ENCODE peak calls at places on chromosomes 2 and 18, in seven cellular contexts. One of them, this sample, is unnamed.

GRCh38 chr2:117917223-117917917 is 96.5 kb downstream of the CCDC93 start:
- DNase-seq in neuronal stem cell: no peak
- DNase-seq in mesendoderm: peak
- DNase-seq in mesenchymal stem cell: peak
- DNase-seq in IMR-90: peak
- DNase-seq in H1: no peak
- DNase-seq in trophoblast cell: no peak
- DNase-seq in this sample: no peak

GRCh38 chr2:207049122-207049521 is 109.8 kb downstream of the CPO start:
- DNase-seq in neuronal stem cell: no peak
- DNase-seq in mesendoderm: no peak
- DNase-seq in mesenchymal stem cell: no peak
- DNase-seq in IMR-90: no peak
- DNase-seq in H1: no peak
- DNase-seq in trophoblast cell: no peak
- DNase-seq in this sample: no peak

GRCh38 chr2:206873426-206873825 is 65.9 kb upstream of the CPO start:
- DNase-seq in neuronal stem cell: no peak
- DNase-seq in mesendoderm: peak
- DNase-seq in mesenchymal stem cell: no peak
- DNase-seq in IMR-90: no peak
- DNase-seq in H1: no peak
- DNase-seq in trophoblast cell: peak
- DNase-seq in this sample: no peak

GRCh38 chr2:218984239-218985020 is 554 bp downstream of the FEV start:
- DNase-seq in neuronal stem cell: no peak
- DNase-seq in mesendoderm: peak
- DNase-seq in mesenchymal stem cell: no peak
- DNase-seq in IMR-90: no peak
- DNase-seq in H1: peak
- DNase-seq in trophoblast cell: no peak
- DNase-seq in this sample: peak

GRCh38 chr2:160674076-160674630 is 180.5 kb upstream of the RBMS1 start:
- DNase-seq in neuronal stem cell: no peak
- DNase-seq in mesendoderm: no peak
- DNase-seq in mesenchymal stem cell: no peak
- DNase-seq in IMR-90: no peak
- DNase-seq in H1: no peak
- DNase-seq in trophoblast cell: no peak
- DNase-seq in this sample: no peak

GRCh38 chr2:126803422-126803775 is 95.3 kb upstream of the TEX51 start:
- DNase-seq in neuronal stem cell: no peak
- DNase-seq in mesendoderm: no peak
- DNase-seq in mesenchymal stem cell: no peak
- DNase-seq in IMR-90: no peak
- DNase-seq in H1: peak
- DNase-seq in trophoblast cell: no peak
- DNase-seq in this sample: peak

GRCh38 chr2:74577448-74577847 is 22.9 kb downstream of the DOK1 start:
- DNase-seq in neuronal stem cell: no peak
- DNase-seq in mesendoderm: no peak
- DNase-seq in mesenchymal stem cell: no peak
- DNase-seq in IMR-90: peak
- DNase-seq in H1: no peak
- DNase-seq in trophoblast cell: no peak
- DNase-seq in this sample: no peak

GRCh38 chr2:218959761-218960195 is 312 bp downstream of the CDK5R2 start:
- DNase-seq in neuronal stem cell: no peak
- DNase-seq in mesendoderm: peak
- DNase-seq in mesenchymal stem cell: no peak
- DNase-seq in IMR-90: no peak
- DNase-seq in H1: no peak
- DNase-seq in trophoblast cell: no peak
- DNase-seq in this sample: peak

GRCh38 chr2:203824653-203825052 is 42.9 kb upstream of the CTLA4 start:
- DNase-seq in neuronal stem cell: no peak
- DNase-seq in mesendoderm: no peak
- DNase-seq in mesenchymal stem cell: no peak
- DNase-seq in IMR-90: no peak
- DNase-seq in H1: no peak
- DNase-seq in trophoblast cell: no peak
- DNase-seq in this sample: no peak

GRCh38 chr2:159209341-159210306 is 76.9 kb downstream of the WDSUB1 start:
- DNase-seq in neuronal stem cell: no peak
- DNase-seq in mesendoderm: no peak
- DNase-seq in mesenchymal stem cell: no peak
- DNase-seq in IMR-90: no peak
- DNase-seq in H1: no peak
- DNase-seq in trophoblast cell: no peak
- DNase-seq in this sample: no peak

GRCh38 chr2:143716527-143716926 is 587.3 kb downstream of the ARHGAP15 start:
- DNase-seq in neuronal stem cell: no peak
- DNase-seq in mesendoderm: no peak
- DNase-seq in mesenchymal stem cell: no peak
- DNase-seq in IMR-90: no peak
- DNase-seq in H1: no peak
- DNase-seq in trophoblast cell: no peak
- DNase-seq in this sample: no peak

GRCh38 chr2:235951980-235952379 is 216.2 kb downstream of the GBX2 start:
- DNase-seq in neuronal stem cell: no peak
- DNase-seq in mesendoderm: peak
- DNase-seq in mesenchymal stem cell: no peak
- DNase-seq in IMR-90: no peak
- DNase-seq in H1: no peak
- DNase-seq in trophoblast cell: no peak
- DNase-seq in this sample: no peak

GRCh38 chr18:35215026-35215425 is 25.8 kb upstream of the ZNF397 start:
- DNase-seq in neuronal stem cell: no peak
- DNase-seq in mesendoderm: peak
- DNase-seq in mesenchymal stem cell: no peak
- DNase-seq in IMR-90: no peak
- DNase-seq in H1: no peak
- DNase-seq in trophoblast cell: no peak
- DNase-seq in this sample: peak

GRCh38 chr2:58155160-58155778 is 85.9 kb downstream of the FANCL start:
- DNase-seq in neuronal stem cell: no peak
- DNase-seq in mesendoderm: no peak
- DNase-seq in mesenchymal stem cell: no peak
- DNase-seq in IMR-90: no peak
- DNase-seq in H1: no peak
- DNase-seq in trophoblast cell: no peak
- DNase-seq in this sample: no peak

GRCh38 chr2:130385709-130386108 is 29.9 kb downstream of the PTPN18 start:
- DNase-seq in neuronal stem cell: no peak
- DNase-seq in mesendoderm: no peak
- DNase-seq in mesenchymal stem cell: no peak
- DNase-seq in IMR-90: no peak
- DNase-seq in H1: no peak
- DNase-seq in trophoblast cell: no peak
- DNase-seq in this sample: no peak

GRCh38 chr18:62897153-62897552 is 181.8 kb downstream of the PHLPP1 start:
- DNase-seq in neuronal stem cell: no peak
- DNase-seq in mesendoderm: no peak
- DNase-seq in mesenchymal stem cell: peak
- DNase-seq in IMR-90: peak
- DNase-seq in H1: no peak
- DNase-seq in trophoblast cell: no peak
- DNase-seq in this sample: no peak

GRCh38 chr18:58400337-58400885 is 228.5 kb downstream of the ALPK2 start:
- DNase-seq in neuronal stem cell: no peak
- DNase-seq in mesendoderm: no peak
- DNase-seq in mesenchymal stem cell: no peak
- DNase-seq in IMR-90: no peak
- DNase-seq in H1: no peak
- DNase-seq in trophoblast cell: no peak
- DNase-seq in this sample: peak

GRCh38 chr2:120690521-120690920 is 45.1 kb upstream of the GLI2 start:
- DNase-seq in neuronal stem cell: no peak
- DNase-seq in mesendoderm: no peak
- DNase-seq in mesenchymal stem cell: no peak
- DNase-seq in IMR-90: no peak
- DNase-seq in H1: no peak
- DNase-seq in trophoblast cell: no peak
- DNase-seq in this sample: no peak

GRCh38 chr2:240356700-240357640 is 78.5 kb upstream of the GPC1 start:
- DNase-seq in neuronal stem cell: no peak
- DNase-seq in mesendoderm: no peak
- DNase-seq in mesenchymal stem cell: no peak
- DNase-seq in IMR-90: no peak
- DNase-seq in H1: no peak
- DNase-seq in trophoblast cell: no peak
- DNase-seq in this sample: no peak

GRCh38 chr2:240353086-240353798 is 82.2 kb upstream of the GPC1 start:
- DNase-seq in neuronal stem cell: no peak
- DNase-seq in mesendoderm: no peak
- DNase-seq in mesenchymal stem cell: no peak
- DNase-seq in IMR-90: no peak
- DNase-seq in H1: no peak
- DNase-seq in trophoblast cell: no peak
- DNase-seq in this sample: no peak

GRCh38 chr2:240353944-240354343 is 81.5 kb upstream of the GPC1 start:
- DNase-seq in neuronal stem cell: no peak
- DNase-seq in mesendoderm: no peak
- DNase-seq in mesenchymal stem cell: no peak
- DNase-seq in IMR-90: no peak
- DNase-seq in H1: no peak
- DNase-seq in trophoblast cell: no peak
- DNase-seq in this sample: no peak

GRCh38 chr2:240355962-240356361 is 79.5 kb upstream of the GPC1 start:
- DNase-seq in neuronal stem cell: no peak
- DNase-seq in mesendoderm: no peak
- DNase-seq in mesenchymal stem cell: no peak
- DNase-seq in IMR-90: no peak
- DNase-seq in H1: no peak
- DNase-seq in trophoblast cell: no peak
- DNase-seq in this sample: no peak

DNA sequence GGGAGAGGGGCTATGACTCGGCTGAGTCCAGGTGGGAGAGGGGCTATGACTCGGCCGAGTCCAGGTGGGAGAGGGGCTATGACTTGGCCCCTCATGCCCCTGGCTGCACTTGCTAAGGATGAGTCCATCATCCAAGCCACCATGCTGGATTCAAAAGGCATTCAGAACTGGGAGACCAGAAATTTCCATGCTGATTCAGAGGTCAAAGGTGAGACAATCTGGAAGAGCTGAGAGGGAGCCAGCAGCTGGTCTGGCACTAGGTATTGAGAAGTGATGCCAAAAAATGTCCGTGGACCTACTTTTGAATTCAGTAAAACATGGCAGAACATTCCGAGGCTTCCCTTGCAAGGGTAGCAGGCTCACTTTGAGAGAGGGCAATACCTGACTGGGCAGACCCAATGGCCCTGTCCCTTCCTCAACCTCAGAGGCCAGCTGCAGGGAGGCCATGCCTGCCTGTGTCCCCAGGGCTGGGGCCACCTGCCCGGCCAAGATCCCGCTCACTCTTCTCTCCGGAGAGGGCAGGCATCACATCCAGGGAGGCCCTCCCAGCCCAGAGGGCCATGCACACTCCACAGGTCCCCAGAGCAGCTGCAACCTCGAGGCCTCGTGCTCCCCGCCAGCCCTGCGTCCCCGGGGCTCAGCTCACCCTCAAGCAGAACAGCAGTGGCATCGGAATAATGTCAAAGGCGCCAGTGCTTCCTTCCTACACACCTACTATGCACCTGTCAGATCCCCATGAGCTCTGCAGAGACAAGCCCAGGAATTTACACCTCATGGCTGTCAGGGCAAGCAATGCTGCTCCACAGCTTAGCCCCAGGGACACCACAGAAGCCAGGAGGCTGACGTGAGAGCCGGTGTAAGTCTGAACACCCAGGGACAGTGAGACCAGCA is 80.2 kb upstream of the GPC1 start:
- DNase-seq in neuronal stem cell: no peak
- DNase-seq in mesendoderm: peak
- DNase-seq in mesenchymal stem cell: peak
- DNase-seq in IMR-90: peak
- DNase-seq in H1: no peak
- DNase-seq in trophoblast cell: no peak
- DNase-seq in this sample: no peak
- H2AK5ac ChIP-seq in neuronal stem cell: peak
- H2AK5ac ChIP-seq in mesendoderm: no peak
- H2AK5ac ChIP-seq in mesenchymal stem cell: no peak
- H2AK5ac ChIP-seq in IMR-90: peak
- H2AK5ac ChIP-seq in H1: no peak
- H2AK5ac ChIP-seq in trophoblast cell: no peak
- H2AK5ac ChIP-seq in this sample: no peak

GRCh38 chr2:9753665-9754531 is 89.4 kb upstream of the TAF1B start:
- DNase-seq in neuronal stem cell: no peak
- DNase-seq in mesendoderm: no peak
- DNase-seq in mesenchymal stem cell: no peak
- DNase-seq in IMR-90: no peak
- DNase-seq in H1: no peak
- DNase-seq in trophoblast cell: no peak
- DNase-seq in this sample: no peak
- H3K4me2 ChIP-seq in neuronal stem cell: no peak
- H3K4me2 ChIP-seq in mesendoderm: no peak
- H3K4me2 ChIP-seq in mesenchymal stem cell: no peak
- H3K4me2 ChIP-seq in IMR-90: no peak
- H3K4me2 ChIP-seq in H1: peak
- H3K4me2 ChIP-seq in trophoblast cell: no peak
- H3K4me2 ChIP-seq in this sample: no peak

GRCh38 chr18:78932281-78932680 is 47.3 kb upstream of the SALL3 start:
- DNase-seq in neuronal stem cell: no peak
- DNase-seq in mesendoderm: no peak
- DNase-seq in mesenchymal stem cell: no peak
- DNase-seq in IMR-90: no peak
- DNase-seq in H1: no peak
- DNase-seq in trophoblast cell: no peak
- DNase-seq in this sample: no peak

GRCh38 chr18:78935406-78935805 is 44.2 kb upstream of the SALL3 start:
- DNase-seq in neuronal stem cell: no peak
- DNase-seq in mesendoderm: no peak
- DNase-seq in mesenchymal stem cell: no peak
- DNase-seq in IMR-90: no peak
- DNase-seq in H1: no peak
- DNase-seq in trophoblast cell: no peak
- DNase-seq in this sample: no peak

GRCh38 chr18:78936251-78937005 is 43.2 kb upstream of the SALL3 start:
- DNase-seq in neuronal stem cell: no peak
- DNase-seq in mesendoderm: no peak
- DNase-seq in mesenchymal stem cell: no peak
- DNase-seq in IMR-90: no peak
- DNase-seq in H1: no peak
- DNase-seq in trophoblast cell: no peak
- DNase-seq in this sample: no peak

GRCh38 chr18:78934003-78934402 is 45.6 kb upstream of the SALL3 start:
- DNase-seq in neuronal stem cell: no peak
- DNase-seq in mesendoderm: no peak
- DNase-seq in mesenchymal stem cell: no peak
- DNase-seq in IMR-90: no peak
- DNase-seq in H1: no peak
- DNase-seq in trophoblast cell: no peak
- DNase-seq in this sample: no peak

GRCh38 chr18:78934551-78935225 is 44.9 kb upstream of the SALL3 start:
- DNase-seq in neuronal stem cell: no peak
- DNase-seq in mesendoderm: no peak
- DNase-seq in mesenchymal stem cell: no peak
- DNase-seq in IMR-90: no peak
- DNase-seq in H1: no peak
- DNase-seq in trophoblast cell: no peak
- DNase-seq in this sample: no peak
- H2AK5ac ChIP-seq in neuronal stem cell: no peak
- H2AK5ac ChIP-seq in mesendoderm: no peak
- H2AK5ac ChIP-seq in mesenchymal stem cell: no peak
- H2AK5ac ChIP-seq in IMR-90: no peak
- H2AK5ac ChIP-seq in H1: no peak
- H2AK5ac ChIP-seq in trophoblast cell: no peak
- H2AK5ac ChIP-seq in this sample: no peak

GRCh38 chr2:197504512-197504911 is 4.3 kb downstream of the HSPE1 start:
- DNase-seq in neuronal stem cell: no peak
- DNase-seq in mesendoderm: no peak
- DNase-seq in mesenchymal stem cell: no peak
- DNase-seq in IMR-90: no peak
- DNase-seq in H1: no peak
- DNase-seq in trophoblast cell: no peak
- DNase-seq in this sample: no peak
- H3K4me2 ChIP-seq in neuronal stem cell: no peak
- H3K4me2 ChIP-seq in mesendoderm: no peak
- H3K4me2 ChIP-seq in mesenchymal stem cell: no peak
- H3K4me2 ChIP-seq in IMR-90: no peak
- H3K4me2 ChIP-seq in H1: no peak
- H3K4me2 ChIP-seq in trophoblast cell: no peak
- H3K4me2 ChIP-seq in this sample: no peak

This sample was measured in H9.